ENCODE peak calls at places on chromosomes 3 and 15, in ten cellular contexts. E is BE2C; A is amniotic epithelial cell; Y is stimulated activated CD8-positive, alpha-beta memory T cell treated with anti-CD3 and anti-CD28 coated beads, Interleukin-7, amount 100 ng/mL, for 24 hours; M is GM20000; F is activated T-helper 1 cell treated with anti-CD3 and anti-CD28 coated beads, Interleukin-2, amount 50 U/mL, for 16 hours; J is activated CD4-positive, alpha-beta T cell treated with anti-CD3 and anti-CD28 coated beads, Interleukin-2, amount 50 U/mL, for 4 hours; V is hippocampal formation; O is NCI-H1105; Z is NCI-H1417. P is an unnamed sample.

GRCh38 chr3:104933981-104934380 is 432.7 kb upstream of the ALCAM start:
- DNase-seq in O (no peak), E (peak; percentile 57), Y (no peak), V (no peak), A (no peak), J (no peak), Z (no peak), M (no peak), F (no peak), P (no peak)

GRCh38 chr3:16385151-16385550 is 120.1 kb downstream of the OXNAD1 start:
- DNase-seq in O (no peak), F (no peak), E (no peak), V (no peak), A (no peak), Y (no peak), J (no peak), Z (no peak), M (no peak), P (no peak)

GRCh38 chr3:13125092-13126015 is 52.1 kb upstream of the IQSEC1 start:
- DNase-seq in M (no peak), O (no peak), A (no peak), Y (no peak), Z (no peak), E (no peak), V (no peak), F (no peak), J (no peak), P (peak; percentile 25)

GRCh38 chr3:123412811-123413588 is 35.9 kb downstream of the ADCY5 start:
- DNase-seq in J (no peak), E (no peak), O (no peak), V (peak; percentile 36), F (no peak), A (no peak), Z (no peak), M (no peak), Y (no peak), P (no peak)

GRCh38 chr3:46065294-46065705 is 38.0 kb upstream of the XCR1 start:
- DNase-seq in J (peak; percentile 81), O (peak; percentile 69), F (peak; percentile 53), M (peak; percentile 61), Z (peak; percentile 43), E (peak; percentile 19), A (no peak), V (no peak), Y (peak; percentile 47), P (no peak)

GRCh38 chr15:45242289-45242688 is 9.7 kb upstream of the SLC28A2 start:
- DNase-seq in E (no peak), A (peak; percentile 12), Z (no peak), V (no peak), O (no peak), Y (no peak), J (no peak), M (no peak), F (no peak), P (no peak)

GRCh38 chr3:51715231-51716058 is 8.6 kb downstream of the GRM2 start:
- DNase-seq in Z (no peak), Y (no peak), M (peak; percentile 2), O (no peak), V (no peak), J (no peak), E (no peak), F (no peak), A (no peak), P (peak; percentile 34)

GRCh38 chr3:123314409-123315270 is 112.9 kb downstream of the SEC22A start:
- DNase-seq in F (no peak), A (no peak), V (no peak), Y (no peak), Z (peak; percentile 94), J (no peak), M (no peak), E (no peak), O (no peak), P (no peak)

GRCh38 chr3:177835008-177835407 is 637.7 kb upstream of the TBL1XR1 start:
- DNase-seq in A (peak; percentile 98), E (no peak), J (no peak), M (no peak), Z (peak; percentile 27), O (no peak), Y (no peak), V (no peak), F (no peak), P (no peak)

GRCh38 chr3:48466386-48467109 is 20.0 kb downstream of the ATRIP start:
- DNase-seq in A (no peak), F (no peak), M (no peak), V (no peak), O (no peak), E (no peak), Y (no peak), Z (peak; percentile 29), J (peak; percentile 25), P (peak; percentile 61)

GRCh38 chr3:2468816-2469215 is 370.1 kb downstream of the CNTN4 start:
- DNase-seq in V (no peak), Y (no peak), Z (no peak), A (no peak), M (no peak), J (no peak), O (no peak), E (no peak), F (no peak), P (no peak)

GRCh38 chr3:59775781-59776270 is 726.0 kb upstream of the CFAP20DC start:
- DNase-seq in F (no peak), O (no peak), E (no peak), M (no peak), Y (no peak), J (no peak), Z (no peak), V (no peak), A (no peak), P (no peak)

GRCh38 chr15:25762015-25762662 is 101.0 kb downstream of the ATP10A start:
- DNase-seq in V (no peak), A (no peak), J (no peak), E (no peak), Z (no peak), M (no peak), F (no peak), O (no peak), Y (no peak), P (no peak)

GRCh38 chr3:124859025-124859424 is 28.1 kb downstream of the ITGB5 start:
- DNase-seq in Z (no peak), F (no peak), M (no peak), Y (no peak), O (no peak), V (no peak), A (peak; percentile 87), E (no peak), J (no peak), P (no peak)

GRCh38 chr15:74889390-74889881 is 406 bp upstream of the MPI start:
- DNase-seq in V (peak; percentile 76), M (no peak), O (no peak), Z (no peak), E (no peak), J (no peak), A (peak; percentile 38), F (no peak), Y (no peak), P (no peak)

GRCh38 chr3:24514139-24514538 is 19.5 kb upstream of the THRB start:
- DNase-seq in Y (no peak), M (no peak), A (no peak), F (no peak), J (no peak), E (no peak), Z (no peak), V (no peak), O (no peak), P (no peak)

GRCh38 chr3:102090646-102091045 is 241.3 kb downstream of the NFKBIZ start:
- DNase-seq in V (no peak), Y (no peak), O (no peak), E (no peak), Z (no peak), A (peak; percentile 48), M (no peak), F (no peak), J (no peak), P (no peak)

GRCh38 chr15:28942521-28943035 is 56.8 kb downstream of the APBA2 start:
- DNase-seq in J (no peak), F (no peak), Z (no peak), Y (no peak), O (no peak), M (no peak), E (no peak), V (no peak), A (no peak), P (peak; percentile 22)

GRCh38 chr3:149038322-149038721 is 47.0 kb downstream of the GYG1 start:
- DNase-seq in V (no peak), A (no peak), Y (no peak), J (no peak), F (no peak), E (no peak), M (no peak), Z (no peak), O (no peak), P (no peak)

GRCh38 chr3:182533394-182533793 is 259.9 kb upstream of the ATP11B start:
- DNase-seq in E (peak; percentile 48), M (no peak), Z (peak; percentile 46), J (no peak), V (no peak), O (peak; percentile 83), Y (no peak), F (no peak), A (no peak), P (no peak)

GRCh38 chr3:16118396-16118795 is 56.1 kb upstream of the GALNT15 start:
- DNase-seq in E (no peak), J (no peak), M (no peak), Y (no peak), F (no peak), A (no peak), O (no peak), V (no peak), Z (no peak), P (no peak)

GRCh38 chr3:134485075-134485536 is 679 bp downstream of the ANAPC13 start:
- DNase-seq in M (peak; percentile 23), E (no peak), A (peak; percentile 20), J (no peak), F (no peak), O (no peak), Y (no peak), V (peak; percentile 51), Z (peak; percentile 52), P (no peak)

GRCh38 chr3:13621381-13622221 is 72.7 kb downstream of the FBLN2 start:
- DNase-seq in F (no peak), Z (no peak), Y (no peak), V (no peak), M (no peak), A (no peak), J (no peak), E (peak; percentile 57), O (no peak), P (no peak)

GRCh38 chr3:57735405-57735804 is 20.7 kb upstream of the SLMAP start:
- DNase-seq in J (no peak), M (no peak), A (no peak), Z (no peak), Y (no peak), F (no peak), O (no peak), V (no peak), E (no peak), P (no peak)

P was measured in Peyer's patch.